ENCODE peak calls at places on chromosome 13, in five cellular contexts. X is mesenchymal stem cell, H is neuronal stem cell, Y is IMR-90, I is H1. K is an unnamed sample.

GRCh38 chr13:29859971-29860370 is 9.6 kb upstream of the UBL3 start:
- DNase-seq in Y (peak), H (no peak), I (no peak), X (peak), K (peak)

GRCh38 chr13:20439261-20439660 is 86.4 kb downstream of the CRYL1 start:
- DNase-seq in Y (no peak), X (no peak), H (no peak), I (no peak), K (no peak)

GRCh38 chr13:50995870-50996269 is 86.3 kb downstream of the RNASEH2B start:
- DNase-seq in X (no peak), Y (no peak), H (no peak), I (no peak), K (no peak)

GRCh38 chr13:99974296-99974938 is 2.9 kb upstream of the ZIC5 start:
- DNase-seq in I (no peak), H (no peak), Y (no peak), X (no peak), K (no peak)

GRCh38 chr13:76944457-76944856 is 3.9 kb upstream of the ACOD1 start:
- DNase-seq in I (no peak), X (peak), H (no peak), Y (peak), K (peak)

GRCh38 chr13:66414196-66414800 is 815.8 kb downstream of the PCDH9 start:
- DNase-seq in Y (no peak), H (no peak), I (no peak), X (peak), K (no peak)

GRCh38 chr13:101773062-101773461 is 320.6 kb downstream of the ITGBL1 start:
- DNase-seq in I (no peak), Y (no peak), H (no peak), X (peak), K (peak)

GRCh38 chr13:91655731-91656130 is 257.3 kb downstream of the GPC5 start:
- DNase-seq in X (no peak), H (no peak), I (no peak), Y (no peak), K (no peak)

GRCh38 chr13:76973920-76974617 is 17.8 kb upstream of the CLN5 start:
- DNase-seq in Y (no peak), X (no peak), I (no peak), H (no peak), K (peak)

GRCh38 chr13:23175920-23176319 is 4.9 kb upstream of the SGCG start:
- DNase-seq in I (no peak), X (no peak), Y (peak), H (no peak), K (no peak)

GRCh38 chr13:67557118-67557517 is 327.0 kb upstream of the PCDH9 start:
- DNase-seq in Y (no peak), H (no peak), X (no peak), I (no peak), K (no peak)

GRCh38 chr13:36096411-36097184 is 34.6 kb downstream of the DCLK1 start:
- DNase-seq in X (no peak), Y (no peak), H (no peak), I (no peak), K (no peak)

GRCh38 chr13:102089177-102089576 is 312.7 kb downstream of the FGF14 start:
- DNase-seq in X (peak), Y (no peak), H (no peak), I (no peak), K (no peak)

GRCh38 chr13:31426395-31426794 is 226.6 kb downstream of the B3GLCT start:
- DNase-seq in H (no peak), Y (no peak), X (no peak), I (no peak), K (no peak)

GRCh38 chr13:44230736-44231135 is 142.9 kb upstream of the SERP2 start:
- DNase-seq in Y (no peak), I (no peak), H (no peak), X (peak), K (peak)

GRCh38 chr13:94322925-94323324 is 156.6 kb downstream of the DCT start:
- DNase-seq in Y (no peak), I (no peak), X (peak), H (no peak), K (no peak)

GRCh38 chr13:98972059-98972458 is 5.8 kb downstream of the DOCK9 start:
- DNase-seq in X (no peak), I (no peak), H (no peak), Y (no peak), K (no peak)

GRCh38 chr13:64029343-64030093 is 2613.9 kb upstream of the PCDH20 start:
- DNase-seq in X (no peak), Y (no peak), I (no peak), H (no peak), K (no peak)

GRCh38 chr13:65555973-65556372 is 1674.2 kb downstream of the PCDH9 start:
- DNase-seq in H (no peak), I (no peak), Y (no peak), X (no peak), K (no peak)

GRCh38 chr13:94784066-94784465 is 71.7 kb upstream of the SOX21 start:
- DNase-seq in X (peak), Y (peak), I (no peak), H (no peak), K (no peak)

GRCh38 chr13:100602472-100603142 is 14.0 kb upstream of the GGACT start:
- DNase-seq in H (no peak), X (no peak), I (no peak), Y (no peak), K (no peak)

GRCh38 chr13:44685641-44686040 is 109.5 kb upstream of the TSC22D1 start:
- DNase-seq in I (no peak), X (no peak), H (no peak), Y (no peak), K (no peak)

GRCh38 chr13:51047434-51048165 is 63.5 kb downstream of the C13orf42 start:
- DNase-seq in X (no peak), Y (no peak), H (no peak), I (no peak), K (no peak)

GRCh38 chr13:99083976-99084375 is 106.1 kb upstream of the DOCK9 start:
- DNase-seq in H (no peak), X (no peak), I (no peak), Y (no peak), K (no peak)

GRCh38 chr13:75384881-75385707 is 96.9 kb downstream of the TBC1D4 start:
- DNase-seq in Y (no peak), I (no peak), X (no peak), H (no peak), K (no peak)

GRCh38 chr13:28273919-28274318 is 135.6 kb downstream of the PAN3 start:
- DNase-seq in Y (peak), I (no peak), X (no peak), H (no peak), K (no peak)

GRCh38 chr13:100542546-100543156 is 45.9 kb downstream of the GGACT start:
- DNase-seq in H (no peak), I (no peak), Y (peak), X (peak), K (no peak)

GRCh38 chr13:73142091-73142490 is 83.3 kb downstream of the KLF5 start:
- DNase-seq in X (no peak), H (no peak), I (no peak), Y (no peak), K (no peak)

GRCh38 chr13:113421673-113422270 is 31.5 kb downstream of the ADPRHL1 start:
- DNase-seq in X (no peak), I (no peak), H (no peak), Y (peak), K (no peak)

DNA sequence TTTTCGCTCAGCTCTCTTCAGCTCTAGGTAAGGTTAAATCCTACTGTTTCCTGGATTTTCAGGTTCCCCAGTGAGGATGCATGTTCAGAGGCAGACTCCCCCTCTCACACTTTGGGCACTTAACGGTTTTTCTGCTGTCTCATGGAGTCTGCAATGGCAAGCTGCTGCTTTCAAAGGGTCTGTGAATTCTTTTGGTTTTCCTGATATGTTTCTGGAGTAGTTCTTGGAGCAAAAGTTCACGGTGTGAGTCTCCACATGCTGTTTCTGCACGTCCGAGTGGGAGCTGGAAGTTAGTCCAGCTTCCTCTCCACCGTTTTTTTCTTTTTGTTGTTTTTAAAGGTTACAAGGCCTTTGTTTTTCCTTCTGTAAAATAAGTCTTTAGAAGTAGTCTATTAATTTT is 35.5 kb downstream of the DNAJC15 start:
- DNase-seq in X (peak), I (no peak), Y (no peak), H (no peak), K (no peak)
- H2BK120ac ChIP-seq in X (peak), I (no peak), Y (peak), H (no peak), K (peak)

GRCh38 chr13:33089311-33089710 is 73.1 kb downstream of the KL start:
- DNase-seq in X (no peak), H (no peak), Y (no peak), I (no peak), K (no peak)

GRCh38 chr13:33092422-33092987 is 76.3 kb downstream of the KL start:
- DNase-seq in I (no peak), H (no peak), X (no peak), Y (no peak), K (no peak)

GRCh38 chr13:33087091-33087490 is 70.9 kb downstream of the KL start:
- DNase-seq in Y (no peak), X (peak), I (no peak), H (no peak), K (no peak)

GRCh38 chr13:33087790-33088189 is 71.6 kb downstream of the KL start:
- DNase-seq in I (no peak), H (no peak), X (no peak), Y (no peak), K (no peak)

DNA sequence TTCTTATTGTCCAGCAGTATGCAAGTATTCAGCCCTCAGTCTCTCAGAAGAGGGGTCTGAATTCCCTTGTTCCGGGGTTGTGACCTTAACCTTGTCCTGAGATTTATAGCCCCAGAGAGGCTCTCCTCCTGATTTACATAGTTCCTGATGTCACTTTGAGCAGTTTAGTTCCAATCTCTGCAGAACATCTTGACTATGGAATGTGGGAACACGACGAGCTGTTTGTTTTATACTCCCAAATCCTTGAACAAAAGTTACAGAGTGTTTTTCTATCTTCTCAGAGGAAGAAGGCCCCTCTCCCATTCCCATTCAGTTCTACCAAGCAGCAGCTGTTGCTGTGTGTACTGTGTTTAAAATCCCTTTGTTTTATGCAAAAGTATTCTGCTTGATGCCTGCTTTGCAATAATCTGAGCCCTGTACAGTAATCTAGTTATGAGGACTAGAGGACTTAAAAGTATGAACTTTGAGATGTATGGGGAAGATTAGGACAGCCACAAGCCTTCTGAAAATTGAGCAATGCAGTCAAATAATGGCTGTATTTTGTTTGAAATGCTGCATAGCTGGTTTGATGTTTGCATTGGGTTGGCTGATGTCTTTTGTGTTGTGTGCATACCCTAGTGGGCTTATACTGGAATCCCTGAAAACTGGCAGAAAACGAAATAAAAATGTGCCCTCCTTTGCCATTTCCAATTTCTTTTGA is 74.7 kb downstream of the KL start:
- DNase-seq in I (no peak), Y (no peak), H (no peak), X (peak), K (peak)
- H2AFZ ChIP-seq in I (no peak), Y (no peak), H (peak), X (no peak), K (no peak)

DNA sequence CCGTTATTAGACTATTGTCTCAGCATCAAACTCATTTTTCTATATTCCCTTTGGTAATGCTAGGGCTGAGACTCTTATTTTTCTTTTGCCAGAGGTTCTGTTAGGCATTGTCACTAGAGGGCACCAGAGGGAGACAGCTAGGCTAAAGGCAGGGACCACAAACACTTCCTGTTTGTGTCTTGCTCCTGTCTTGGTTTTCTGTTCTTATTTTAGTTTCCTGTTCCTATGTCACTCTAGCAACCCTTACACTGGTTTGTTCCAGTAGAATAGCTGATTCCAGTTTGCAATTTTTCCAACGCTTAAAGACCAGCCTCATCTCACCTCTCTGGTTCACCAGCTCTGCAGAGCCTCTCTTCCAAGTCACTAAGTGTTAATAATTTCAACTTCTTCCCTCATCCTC is 772.0 kb downstream of the DIAPH3 start:
- DNase-seq in X (peak), I (no peak), H (peak), Y (peak), K (peak)
- H2BK5ac ChIP-seq in X (no peak), I (no peak), H (no peak), Y (no peak), K (no peak)

DNA sequence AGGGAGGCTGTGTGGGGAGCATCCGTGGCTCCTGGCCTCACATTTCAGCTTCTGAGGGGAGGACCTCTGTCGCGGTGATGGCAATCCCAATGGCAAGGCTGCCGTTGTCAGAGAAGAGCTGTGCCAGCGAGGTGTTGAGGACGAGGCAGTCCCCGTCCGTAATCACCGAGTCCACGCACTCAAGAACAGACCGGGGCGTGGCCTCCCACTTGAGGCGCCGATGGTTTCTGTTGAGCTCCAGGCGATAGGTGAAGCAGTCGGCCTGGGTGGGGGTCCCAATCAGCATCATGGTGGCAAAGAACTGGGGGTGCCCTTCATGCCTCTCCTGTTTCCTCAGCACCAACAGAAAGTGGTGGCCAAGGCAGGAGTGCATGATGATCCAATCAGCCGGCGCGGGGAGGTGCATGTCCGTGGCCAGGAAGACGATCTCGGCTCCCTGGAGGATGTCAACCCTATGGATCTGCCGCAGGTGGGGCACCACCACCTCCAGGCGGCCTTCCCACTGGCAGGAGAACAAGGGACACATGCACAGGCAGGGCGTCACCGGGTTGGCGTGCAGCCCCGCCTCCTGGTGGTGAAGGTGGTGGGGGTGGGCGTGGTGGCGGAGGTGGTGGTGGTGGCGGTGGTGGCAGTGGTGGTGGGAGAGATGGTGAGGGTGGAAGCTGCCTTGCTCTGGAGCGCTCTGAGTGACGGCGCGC is 68.1 kb downstream of the SIAH3 start:
- DNase-seq in Y (no peak), I (no peak), X (no peak), H (no peak), K (no peak)
- H2BK120ac ChIP-seq in Y (no peak), I (no peak), X (no peak), H (no peak), K (no peak)

DNA sequence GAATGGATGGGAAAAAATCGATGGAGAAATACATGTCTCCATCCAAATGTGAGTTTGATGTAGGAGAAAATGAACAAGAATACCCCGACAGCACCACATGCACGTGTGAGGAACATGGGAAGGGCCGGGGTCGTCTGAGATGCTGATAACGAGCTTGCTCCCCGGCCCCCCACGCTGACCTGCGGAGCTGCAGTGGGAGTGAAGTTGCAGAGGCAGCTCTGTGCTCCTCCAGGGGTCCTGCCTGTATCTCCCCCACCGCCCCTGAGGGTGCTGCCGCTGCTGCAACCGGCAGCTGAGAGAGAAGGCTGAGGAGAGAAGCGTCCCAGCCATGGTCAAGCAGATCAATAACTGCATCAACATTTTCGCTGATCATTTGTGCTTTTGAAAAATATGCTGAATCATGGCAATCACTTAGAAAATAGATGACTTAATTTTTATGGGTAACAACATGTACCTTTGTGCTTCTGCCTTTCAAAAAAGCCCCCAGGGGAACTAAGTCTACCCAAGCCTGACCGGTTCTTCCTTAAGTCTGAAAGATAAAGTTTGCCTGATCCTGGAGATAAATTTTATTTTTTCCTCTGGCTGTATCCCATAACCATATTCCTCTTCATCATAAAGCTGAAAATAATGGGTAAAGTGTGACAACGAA is 18.2 kb upstream of the NAXD start:
- DNase-seq in H (no peak), Y (no peak), I (no peak), X (no peak), K (peak)
- H2AFZ ChIP-seq in H (no peak), Y (peak), I (no peak), X (no peak), K (no peak)

GRCh38 chr13:46403851-46404731 is 17.0 kb upstream of the RUBCNL start:
- DNase-seq in Y (no peak), I (no peak), X (peak), H (no peak), K (no peak)
- H2BK5ac ChIP-seq in Y (no peak), I (no peak), X (no peak), H (no peak), K (no peak)

DNA sequence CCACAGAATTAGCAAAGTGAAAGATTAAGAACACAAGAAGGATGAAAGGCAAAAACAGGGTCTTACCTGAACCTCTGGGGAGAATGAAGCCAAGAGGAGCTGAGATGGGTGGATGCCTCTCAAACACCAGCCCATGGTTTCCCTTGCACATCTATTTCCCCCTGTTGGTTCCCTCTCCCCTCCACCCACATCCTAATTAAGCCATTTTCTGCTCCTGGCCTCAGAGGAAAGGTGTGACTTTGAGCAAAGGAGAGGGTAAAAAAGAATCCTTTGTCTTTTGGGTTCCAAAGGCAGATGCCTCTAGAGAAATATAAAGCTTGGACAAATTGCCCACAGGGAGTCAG is 214.9 kb downstream of the RAP2A start:
- DNase-seq in I (no peak), Y (no peak), X (no peak), H (no peak), K (no peak)
- H2BK120ac ChIP-seq in I (no peak), Y (no peak), X (no peak), H (no peak), K (no peak)

GRCh38 chr13:90068658-90069057 is 1278.8 kb upstream of the MIR17HG start:
- DNase-seq in X (no peak), I (no peak), Y (no peak), H (no peak), K (no peak)
- H2AFZ ChIP-seq in X (no peak), I (peak), Y (no peak), H (peak), K (no peak)

GRCh38 chr13:110647365-110647737 is 32.0 kb downstream of the NAXD start:
- DNase-seq in H (no peak), I (no peak), Y (no peak), X (no peak), K (no peak)
- H2BK5ac ChIP-seq in H (peak), I (no peak), Y (no peak), X (no peak), K (no peak)

K was measured in trophoblast cell.